ENCODE peak calls at places on chromosomes 1 and 21, in nine cellular contexts. Q, J, S, T, N, O, F, L and V are unnamed samples.

GRCh38 chr1:9785406-9785805 is 38.4 kb downstream of the CLSTN1 start:
- DNase-seq in Q (no peak), J (no peak), S (no peak), T (no peak), N (no peak), O (no peak), F (no peak), L (no peak), V (no peak)

GRCh38 chr1:236536540-236536939 is 12.8 kb downstream of the LGALS8 start:
- DNase-seq in Q (no peak), J (no peak), S (no peak), T (no peak), N (no peak), O (no peak), F (no peak), L (no peak), V (no peak)

GRCh38 chr1:197799271-197799670 is 24.0 kb upstream of the DENND1B start:
- DNase-seq in Q (peak), J (no peak), S (peak), T (no peak), N (no peak), O (peak), F (peak), L (no peak), V (peak)

GRCh38 chr1:63622847-63623566 is 29.8 kb downstream of the PGM1 start:
- DNase-seq in Q (no peak), J (no peak), S (no peak), T (no peak), N (no peak), O (no peak), F (no peak), L (no peak), V (no peak)

GRCh38 chr21:28111151-28111619 is 881.5 kb downstream of the LTN1 start:
- DNase-seq in Q (peak), J (no peak), S (peak), T (no peak), N (no peak), O (peak), F (no peak), L (no peak), V (no peak)

GRCh38 chr1:59367269-59368006 is 70.5 kb downstream of the FGGY start:
- DNase-seq in Q (peak), J (peak), S (peak), T (no peak), N (no peak), O (peak), F (peak), L (no peak), V (peak)

GRCh38 chr1:149845416-149845815 is 54.0 kb upstream of the BOLA1 start:
- DNase-seq in Q (no peak), J (no peak), S (no peak), T (no peak), N (no peak), O (no peak), F (no peak), L (no peak), V (no peak)

GRCh38 chr1:114131526-114132220 is 22.0 kb downstream of the SYT6 start:
- DNase-seq in Q (no peak), J (no peak), S (peak), T (no peak), N (no peak), O (no peak), F (no peak), L (no peak), V (no peak)

GRCh38 chr1:19185976-19186375 is 24.1 kb downstream of the UBR4 start:
- DNase-seq in Q (no peak), J (no peak), S (no peak), T (no peak), N (no peak), O (no peak), F (no peak), L (no peak), V (no peak)

GRCh38 chr1:19312782-19313635 is 883 bp downstream of the SLC66A1 start:
- DNase-seq in Q (no peak), J (no peak), S (no peak), T (no peak), N (peak), O (no peak), F (peak), L (no peak), V (no peak)

GRCh38 chr1:205430631-205431305 is 8.9 kb upstream of the LEMD1 start:
- DNase-seq in Q (no peak), J (peak), S (peak), T (peak), N (no peak), O (peak), F (no peak), L (no peak), V (peak)

GRCh38 chr21:41564871-41565281 is 56.9 kb upstream of the TMPRSS2 start:
- DNase-seq in Q (no peak), J (no peak), S (peak), T (no peak), N (no peak), O (peak), F (no peak), L (no peak), V (peak)

GRCh38 chr21:31184462-31184861 is 146.2 kb upstream of the KRTAP19-8 start:
- DNase-seq in Q (no peak), J (no peak), S (no peak), T (no peak), N (no peak), O (no peak), F (no peak), L (no peak), V (no peak)

GRCh38 chr1:215082532-215083407 is at the start of gene KCNK2:
- DNase-seq in Q (no peak), J (peak), S (peak), T (peak), N (no peak), O (peak), F (no peak), L (no peak), V (peak)

GRCh38 chr1:30034627-30035521 is 688.5 kb downstream of the MATN1 start:
- DNase-seq in Q (no peak), J (peak), S (no peak), T (no peak), N (no peak), O (peak), F (no peak), L (no peak), V (peak)

GRCh38 chr1:89608627-89609338 is 24.1 kb upstream of the LRRC8C start:
- DNase-seq in Q (no peak), J (no peak), S (no peak), T (no peak), N (no peak), O (no peak), F (no peak), L (no peak), V (no peak)

GRCh38 chr21:23026878-23027277 is 2028.7 kb downstream of the NCAM2 start:
- DNase-seq in Q (no peak), J (no peak), S (no peak), T (no peak), N (no peak), O (no peak), F (no peak), L (no peak), V (no peak)

GRCh38 chr1:22903113-22903512 is 69.6 kb downstream of the LACTBL1 start:
- DNase-seq in Q (no peak), J (no peak), S (peak), T (no peak), N (no peak), O (no peak), F (peak), L (no peak), V (peak)

GRCh38 chr1:155591770-155592169 is 18.2 kb upstream of the MSTO1 start:
- DNase-seq in Q (peak), J (no peak), S (peak), T (no peak), N (peak), O (peak), F (peak), L (no peak), V (peak)

GRCh38 chr1:53183277-53183990 is 13.2 kb upstream of the CPT2 start:
- DNase-seq in Q (no peak), J (no peak), S (peak), T (no peak), N (no peak), O (no peak), F (no peak), L (no peak), V (no peak)

GRCh38 chr1:85258536-85259117 is 835 bp downstream of the C1orf52 start:
- DNase-seq in Q (no peak), J (no peak), S (peak), T (no peak), N (peak), O (no peak), F (no peak), L (no peak), V (no peak)

GRCh38 chr1:65469889-65470340 is 49.4 kb downstream of the LEPR start:
- DNase-seq in Q (no peak), J (no peak), S (peak), T (no peak), N (no peak), O (no peak), F (peak), L (no peak), V (peak)

GRCh38 chr21:15058718-15059316 is 6.0 kb downstream of the NRIP1 start:
- DNase-seq in Q (no peak), J (no peak), S (peak), T (no peak), N (no peak), O (peak), F (no peak), L (no peak), V (peak)

GRCh38 chr1:115771094-115771846 is 2.8 kb upstream of the CASQ2 start:
- DNase-seq in Q (no peak), J (no peak), S (no peak), T (no peak), N (no peak), O (no peak), F (no peak), L (no peak), V (no peak)

GRCh38 chr1:53519412-53519811 is 60.2 kb downstream of the DMRTB1 start:
- DNase-seq in Q (no peak), J (no peak), S (peak), T (peak), N (no peak), O (no peak), F (no peak), L (no peak), V (no peak)

GRCh38 chr1:17773626-17774326 is 18.6 kb downstream of the ACTL8 start:
- DNase-seq in Q (no peak), J (no peak), S (no peak), T (no peak), N (no peak), O (no peak), F (no peak), L (no peak), V (no peak)